ENCODE peak calls at places on chromosomes 12 and 14, in four cellular contexts. N, F, K and P are unnamed samples.

GRCh38 chr12:76595056-76595455 is 35.5 kb upstream of the OSBPL8 start:
- DNase-seq in F (no peak), K (no peak), N (no peak), P (no peak)

GRCh38 chr12:124651508-124652273 is 84.3 kb upstream of the NCOR2 start:
- DNase-seq in F (no peak), K (no peak), N (peak), P (no peak)

GRCh38 chr12:123839826-123840225 is 77.7 kb downstream of the DNAH10 start:
- DNase-seq in K (no peak), N (no peak), F (peak), P (no peak)

GRCh38 chr12:92469837-92470236 is 233.0 kb upstream of the PLEKHG7 start:
- DNase-seq in K (no peak), N (no peak), F (no peak), P (no peak)

GRCh38 chr14:54893151-54893760 is 9.4 kb downstream of the GCH1 start:
- DNase-seq in F (no peak), K (peak), N (no peak), P (no peak)

GRCh38 chr14:31549817-31550216 is 11.4 kb upstream of the NUBPL start:
- DNase-seq in F (no peak), N (no peak), K (no peak), P (no peak)

GRCh38 chr14:54317396-54317795 is 79.4 kb upstream of the CDKN3 start:
- DNase-seq in N (no peak), K (no peak), F (no peak), P (no peak)

GRCh38 chr12:130342842-130343241 is 5.2 kb downstream of the PIWIL1 start:
- DNase-seq in N (no peak), K (no peak), F (peak), P (no peak)

GRCh38 chr12:101697930-101698781 is 716 bp downstream of the CHPT1 start:
- DNase-seq in F (peak), K (peak), N (peak), P (no peak)

GRCh38 chr12:52867152-52867551 is 18.4 kb upstream of the KRT78 start:
- DNase-seq in N (no peak), F (no peak), K (no peak), P (no peak)

GRCh38 chr12:116878567-116879508 is 2.4 kb downstream of the HRK start:
- DNase-seq in N (no peak), F (peak), K (no peak), P (no peak)

GRCh38 chr12:1801285-1801975 is 18.9 kb upstream of the LRTM2 start:
- DNase-seq in N (no peak), F (peak), K (no peak), P (no peak)

GRCh38 chr12:39852346-39852745 is 232.7 kb upstream of the ABCD2 start:
- DNase-seq in N (no peak), F (no peak), K (no peak), P (no peak)

GRCh38 chr12:52145228-52145940 is 46.4 kb downstream of the KRT80 start:
- DNase-seq in F (peak), K (no peak), N (no peak), P (no peak)

GRCh38 chr14:51744372-51745150 is 92.9 kb downstream of the FRMD6 start:
- DNase-seq in K (no peak), N (no peak), F (no peak), P (no peak)

GRCh38 chr12:46983959-46984833 is 95.2 kb upstream of the PCED1B start:
- DNase-seq in F (peak), K (peak), N (no peak), P (peak)

GRCh38 chr14:61433169-61433568 is 111.8 kb downstream of the PRKCH start:
- DNase-seq in F (no peak), N (no peak), K (no peak), P (no peak)

GRCh38 chr12:113926792-113927191 is 39.3 kb downstream of the RBM19 start:
- DNase-seq in N (no peak), F (no peak), K (no peak), P (no peak)

GRCh38 chr14:105093426-105094192 is 28.4 kb upstream of the GPR132 start:
- DNase-seq in N (no peak), K (peak), F (peak), P (peak)

GRCh38 chr14:66249544-66249943 is 236.6 kb upstream of the CCDC196 start:
- DNase-seq in N (no peak), F (no peak), K (no peak), P (no peak)

GRCh38 chr14:50741571-50741970 is 73.5 kb upstream of the SAV1 start:
- DNase-seq in K (no peak), N (no peak), F (no peak), P (no peak)

GRCh38 chr12:19125325-19125724 is 4.2 kb upstream of the PLEKHA5 start:
- DNase-seq in K (no peak), N (no peak), F (no peak), P (no peak)

GRCh38 chr14:105126126-105126969 is 42.2 kb downstream of the JAG2 start:
- DNase-seq in F (no peak), K (no peak), N (no peak), P (no peak)

GRCh38 chr12:65830305-65830704 is 6.0 kb downstream of the HMGA2 start:
- DNase-seq in F (no peak), N (no peak), K (no peak), P (no peak)

GRCh38 chr12:108833355-108833733 is 24.0 kb downstream of the SSH1 start:
- DNase-seq in F (peak), K (no peak), N (no peak), P (no peak)

GRCh38 chr14:96065661-96066459 is 26.7 kb downstream of the C14orf132 start:
- DNase-seq in N (peak), K (no peak), F (peak), P (no peak)

GRCh38 chr14:50601405-50601804 is 41.5 kb downstream of the ATL1 start:
- DNase-seq in F (no peak), K (no peak), N (no peak), P (no peak)

GRCh38 chr14:70664698-70665447 is 23.2 kb downstream of the TTC9 start:
- DNase-seq in F (no peak), K (no peak), N (no peak), P (no peak)

GRCh38 chr12:43444940-43445564 is 107.0 kb downstream of the ADAMTS20 start:
- DNase-seq in F (peak), K (peak), N (no peak), P (peak)

GRCh38 chr14:96576937-96577336 is 74.8 kb downstream of the PAPOLA start:
- DNase-seq in F (no peak), N (no peak), K (no peak), P (no peak)

GRCh38 chr12:100348657-100349454 is 8.0 kb upstream of the SLC17A8 start:
- DNase-seq in N (no peak), F (no peak), K (no peak), P (no peak)

GRCh38 chr14:71150737-71151136 is 243.5 kb downstream of the PCNX1 start:
- DNase-seq in K (no peak), N (no peak), F (no peak), P (no peak)

GRCh38 chr14:24366664-24367505 is 1.1 kb upstream of the NFATC4 start:
- DNase-seq in K (peak), N (peak), F (peak), P (peak)

GRCh38 chr12:49588761-49589516 is 16.5 kb downstream of the FAM186B start:
- DNase-seq in F (no peak), N (no peak), K (no peak), P (no peak)

GRCh38 chr14:92254786-92255185 is 68.2 kb upstream of the SLC24A4 start:
- DNase-seq in F (peak), K (no peak), N (peak), P (no peak)

DNA sequence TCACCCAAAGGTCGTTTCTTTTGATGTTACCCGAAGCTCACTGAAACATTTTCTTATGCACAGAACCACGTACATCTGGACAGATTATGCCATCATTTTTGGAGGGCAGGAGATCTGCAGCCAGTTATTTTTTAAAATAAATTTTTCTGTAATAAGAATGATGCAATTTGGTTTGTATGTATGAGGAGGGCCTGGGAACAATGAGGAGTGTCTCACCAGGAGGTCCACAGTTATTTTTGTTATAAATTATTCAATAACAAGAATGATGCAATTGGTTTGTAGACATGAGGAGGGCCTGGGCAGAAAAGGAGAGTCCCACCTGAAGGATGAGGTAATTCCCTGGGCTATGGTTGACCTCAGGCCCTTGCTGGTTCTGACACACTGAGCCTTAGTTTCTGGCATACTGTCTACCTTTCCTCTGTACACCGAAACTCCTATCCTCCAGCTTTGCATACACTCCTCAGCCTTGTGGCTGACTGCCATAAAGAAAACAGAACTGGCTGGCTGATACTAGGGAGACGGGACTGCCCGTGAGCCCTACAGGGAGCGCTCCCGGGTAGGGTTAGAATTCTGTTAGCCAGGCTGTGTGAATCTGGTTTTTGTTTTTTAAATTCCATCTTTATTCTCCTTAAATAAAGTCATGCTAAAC is 9.0 kb upstream of the DCD start:
- DNase-seq in N (no peak), K (no peak), F (no peak), P (no peak)
- H3K27ac ChIP-seq in N (no peak), K (no peak), F (no peak), P (no peak)

GRCh38 chr14:103695331-103696026 is 19.8 kb downstream of the XRCC3 start:
- DNase-seq in K (no peak), N (no peak), F (no peak), P (no peak)
- H3K27ac ChIP-seq in K (no peak), N (no peak), F (no peak), P (no peak)

GRCh38 chr14:93317200-93317599 is 15.6 kb downstream of the BTBD7 start:
- DNase-seq in N (no peak), K (no peak), F (no peak), P (no peak)

GRCh38 chr14:93317836-93318807 is 14.7 kb downstream of the BTBD7 start:
- DNase-seq in F (no peak), K (no peak), N (no peak), P (no peak)

GRCh38 chr14:93318927-93319326 is 13.9 kb downstream of the BTBD7 start:
- DNase-seq in F (no peak), K (no peak), N (no peak), P (no peak)

GRCh38 chr14:93315575-93315974 is 17.3 kb downstream of the BTBD7 start:
- DNase-seq in F (no peak), K (no peak), N (no peak), P (no peak)

DNA sequence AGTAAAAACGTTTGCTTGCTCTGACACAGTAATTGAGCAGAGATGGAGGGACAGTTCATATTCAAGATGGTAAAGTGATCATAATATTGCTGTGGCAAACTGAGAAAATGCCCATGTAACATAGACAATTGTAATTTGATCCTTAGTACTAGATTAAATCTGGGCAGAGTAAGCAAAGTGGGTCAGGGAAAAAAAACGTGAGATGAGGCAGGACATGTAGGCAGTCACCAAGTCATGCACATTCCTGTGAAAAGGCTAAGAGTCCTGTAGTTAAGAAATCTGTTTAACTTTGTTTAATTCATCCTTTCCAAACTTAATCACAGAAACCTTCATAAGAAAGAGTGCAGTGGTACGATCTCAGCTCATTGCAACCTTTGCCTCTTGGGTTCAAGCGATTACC is 16.1 kb downstream of the BTBD7 start:
- DNase-seq in N (no peak), K (no peak), F (no peak), P (no peak)
- H3K27ac ChIP-seq in N (no peak), K (no peak), F (no peak), P (no peak)

GRCh38 chr12:30417697-30418231 is 277.9 kb downstream of the IPO8 start:
- DNase-seq in F (no peak), K (no peak), N (peak), P (no peak)
- H3K27ac ChIP-seq in F (no peak), K (no peak), N (peak), P (no peak)

GRCh38 chr12:6968426-6968825 is 2.0 kb downstream of the PHB2 start:
- DNase-seq in F (no peak), N (no peak), K (no peak), P (no peak)
- H3K27ac ChIP-seq in F (no peak), N (no peak), K (peak), P (no peak)